ENCODE peak calls at places on chromosome 4, in eight cellular contexts. One of them, this sample, is unnamed.

GRCh38 chr4:143163618-143164017 is 21.1 kb upstream of the USP38 start:
- DNase-seq in neural progenitor cell: no peak
- DNase-seq in BE2C: no peak
- DNase-seq in endodermal cell: no peak
- DNase-seq in cardiac muscle cell: no peak
- DNase-seq in left lung: no peak
- DNase-seq in fibroblast of lung: peak; percentile 26
- DNase-seq in PC-3: no peak
- DNase-seq in this sample: no peak

GRCh38 chr4:121252224-121252806 is 88.2 kb upstream of the TNIP3 start:
- DNase-seq in neural progenitor cell: peak; percentile 88
- DNase-seq in BE2C: peak; percentile 75
- DNase-seq in endodermal cell: peak; percentile 90
- DNase-seq in cardiac muscle cell: peak; percentile 79
- DNase-seq in left lung: no peak
- DNase-seq in fibroblast of lung: peak; percentile 49
- DNase-seq in PC-3: peak; percentile 75
- DNase-seq in this sample: peak; percentile 37

GRCh38 chr4:113071811-113072210 is 22.4 kb downstream of the ANK2 start:
- DNase-seq in neural progenitor cell: no peak
- DNase-seq in BE2C: peak; percentile 68
- DNase-seq in endodermal cell: no peak
- DNase-seq in cardiac muscle cell: no peak
- DNase-seq in left lung: no peak
- DNase-seq in fibroblast of lung: no peak
- DNase-seq in PC-3: no peak
- DNase-seq in this sample: no peak

GRCh38 chr4:60313616-60314015 is 886.5 kb upstream of the ADGRL3 start:
- DNase-seq in neural progenitor cell: no peak
- DNase-seq in BE2C: no peak
- DNase-seq in endodermal cell: no peak
- DNase-seq in cardiac muscle cell: no peak
- DNase-seq in left lung: no peak
- DNase-seq in fibroblast of lung: peak; percentile 25
- DNase-seq in PC-3: no peak
- DNase-seq in this sample: no peak

GRCh38 chr4:39446842-39447573 is 11.7 kb downstream of the RPL9 start:
- DNase-seq in neural progenitor cell: peak; percentile 49
- DNase-seq in BE2C: no peak
- DNase-seq in endodermal cell: peak; percentile 91
- DNase-seq in cardiac muscle cell: peak; percentile 31
- DNase-seq in left lung: peak; percentile 90
- DNase-seq in fibroblast of lung: peak; percentile 59
- DNase-seq in PC-3: peak; percentile 18
- DNase-seq in this sample: no peak

GRCh38 chr4:156799121-156799589 is 172.4 kb downstream of the PDGFC start:
- DNase-seq in neural progenitor cell: no peak
- DNase-seq in BE2C: no peak
- DNase-seq in endodermal cell: no peak
- DNase-seq in cardiac muscle cell: no peak
- DNase-seq in left lung: no peak
- DNase-seq in fibroblast of lung: peak; percentile 57
- DNase-seq in PC-3: peak; percentile 48
- DNase-seq in this sample: no peak

GRCh38 chr4:62670509-62670908 is 1470.4 kb downstream of the ADGRL3 start:
- DNase-seq in neural progenitor cell: no peak
- DNase-seq in BE2C: peak; percentile 8
- DNase-seq in endodermal cell: no peak
- DNase-seq in cardiac muscle cell: peak; percentile 56
- DNase-seq in left lung: no peak
- DNase-seq in fibroblast of lung: peak; percentile 20
- DNase-seq in PC-3: no peak
- DNase-seq in this sample: no peak

GRCh38 chr4:168923526-168924194 is 86.4 kb downstream of the CBR4 start:
- DNase-seq in neural progenitor cell: peak; percentile 82
- DNase-seq in BE2C: peak; percentile 80
- DNase-seq in endodermal cell: peak; percentile 85
- DNase-seq in cardiac muscle cell: peak; percentile 75
- DNase-seq in left lung: no peak
- DNase-seq in fibroblast of lung: peak; percentile 73
- DNase-seq in PC-3: peak; percentile 74
- DNase-seq in this sample: peak; percentile 46

GRCh38 chr4:15457401-15458201 is 12.1 kb upstream of the CC2D2A start:
- DNase-seq in neural progenitor cell: peak; percentile 46
- DNase-seq in BE2C: no peak
- DNase-seq in endodermal cell: no peak
- DNase-seq in cardiac muscle cell: peak; percentile 64
- DNase-seq in left lung: no peak
- DNase-seq in fibroblast of lung: peak; percentile 69
- DNase-seq in PC-3: peak; percentile 46
- DNase-seq in this sample: peak; percentile 42

GRCh38 chr4:114922582-114922912 is 190.9 kb downstream of the NDST4 start:
- DNase-seq in neural progenitor cell: no peak
- DNase-seq in BE2C: no peak
- DNase-seq in endodermal cell: no peak
- DNase-seq in cardiac muscle cell: no peak
- DNase-seq in left lung: no peak
- DNase-seq in fibroblast of lung: no peak
- DNase-seq in PC-3: no peak
- DNase-seq in this sample: no peak

GRCh38 chr4:147513051-147513450 is 32.2 kb downstream of the EDNRA start:
- DNase-seq in neural progenitor cell: no peak
- DNase-seq in BE2C: no peak
- DNase-seq in endodermal cell: no peak
- DNase-seq in cardiac muscle cell: no peak
- DNase-seq in left lung: no peak
- DNase-seq in fibroblast of lung: peak; percentile 59
- DNase-seq in PC-3: no peak
- DNase-seq in this sample: no peak

GRCh38 chr4:189374176-189374575 is 566.5 kb upstream of the FRG1 start:
- DNase-seq in neural progenitor cell: no peak
- DNase-seq in BE2C: no peak
- DNase-seq in endodermal cell: no peak
- DNase-seq in cardiac muscle cell: no peak
- DNase-seq in left lung: no peak
- DNase-seq in fibroblast of lung: no peak
- DNase-seq in PC-3: no peak
- DNase-seq in this sample: no peak

GRCh38 chr4:82833696-82834313 is 35.2 kb upstream of the SCD5 start:
- DNase-seq in neural progenitor cell: no peak
- DNase-seq in BE2C: no peak
- DNase-seq in endodermal cell: no peak
- DNase-seq in cardiac muscle cell: no peak
- DNase-seq in left lung: no peak
- DNase-seq in fibroblast of lung: peak; percentile 88
- DNase-seq in PC-3: peak; percentile 68
- DNase-seq in this sample: no peak

GRCh38 chr4:128450326-128451120 is 162.9 kb upstream of the PGRMC2 start:
- DNase-seq in neural progenitor cell: no peak
- DNase-seq in BE2C: no peak
- DNase-seq in endodermal cell: no peak
- DNase-seq in cardiac muscle cell: no peak
- DNase-seq in left lung: no peak
- DNase-seq in fibroblast of lung: peak; percentile 38
- DNase-seq in PC-3: no peak
- DNase-seq in this sample: no peak

GRCh38 chr4:182306792-182307507 is 63.7 kb downstream of the TENM3 start:
- DNase-seq in neural progenitor cell: no peak
- DNase-seq in BE2C: no peak
- DNase-seq in endodermal cell: no peak
- DNase-seq in cardiac muscle cell: no peak
- DNase-seq in left lung: no peak
- DNase-seq in fibroblast of lung: peak; percentile 52
- DNase-seq in PC-3: no peak
- DNase-seq in this sample: no peak

GRCh38 chr4:169045862-169046584 is 36.0 kb upstream of the CBR4 start:
- DNase-seq in neural progenitor cell: peak; percentile 63
- DNase-seq in BE2C: no peak
- DNase-seq in endodermal cell: peak; percentile 62
- DNase-seq in cardiac muscle cell: peak; percentile 83
- DNase-seq in left lung: no peak
- DNase-seq in fibroblast of lung: no peak
- DNase-seq in PC-3: no peak
- DNase-seq in this sample: no peak

GRCh38 chr4:72110886-72111285 is 79.1 kb downstream of the NPFFR2 start:
- DNase-seq in neural progenitor cell: no peak
- DNase-seq in BE2C: no peak
- DNase-seq in endodermal cell: no peak
- DNase-seq in cardiac muscle cell: no peak
- DNase-seq in left lung: no peak
- DNase-seq in fibroblast of lung: peak; percentile 53
- DNase-seq in PC-3: peak; percentile 83
- DNase-seq in this sample: no peak

GRCh38 chr4:41696131-41696530 is 52.4 kb downstream of the PHOX2B start:
- DNase-seq in neural progenitor cell: no peak
- DNase-seq in BE2C: no peak
- DNase-seq in endodermal cell: no peak
- DNase-seq in cardiac muscle cell: no peak
- DNase-seq in left lung: no peak
- DNase-seq in fibroblast of lung: no peak
- DNase-seq in PC-3: no peak
- DNase-seq in this sample: no peak

GRCh38 chr4:57114973-57115372 is 4.8 kb upstream of the IGFBP7 start:
- DNase-seq in neural progenitor cell: no peak
- DNase-seq in BE2C: no peak
- DNase-seq in endodermal cell: no peak
- DNase-seq in cardiac muscle cell: no peak
- DNase-seq in left lung: no peak
- DNase-seq in fibroblast of lung: peak; percentile 96
- DNase-seq in PC-3: no peak
- DNase-seq in this sample: no peak

GRCh38 chr4:113312529-113312928 is 263.1 kb downstream of the ANK2 start:
- DNase-seq in neural progenitor cell: no peak
- DNase-seq in BE2C: no peak
- DNase-seq in endodermal cell: no peak
- DNase-seq in cardiac muscle cell: no peak
- DNase-seq in left lung: no peak
- DNase-seq in fibroblast of lung: no peak
- DNase-seq in PC-3: no peak
- DNase-seq in this sample: no peak

DNA sequence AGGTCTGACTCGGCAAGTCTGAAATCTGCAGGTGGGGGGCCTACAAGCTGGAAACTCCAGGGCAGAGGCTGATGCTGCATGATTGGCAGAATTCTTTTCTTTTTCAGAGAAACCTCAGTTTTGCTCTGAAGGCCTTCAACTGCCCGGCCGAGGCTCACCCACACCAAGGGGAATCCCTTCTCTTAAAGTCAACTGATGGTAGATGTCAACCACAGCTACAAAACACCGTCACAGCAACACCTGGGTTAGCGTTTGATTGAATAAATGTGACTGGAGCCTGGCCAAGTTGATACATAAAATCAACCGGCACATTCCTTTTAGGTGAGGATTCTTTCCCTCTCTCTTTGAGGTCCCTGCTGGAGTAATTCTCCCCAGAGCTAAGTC is 15.2 kb upstream of the KIAA0232 start:
- DNase-seq in neural progenitor cell: no peak
- DNase-seq in BE2C: no peak
- DNase-seq in endodermal cell: peak; percentile 29
- DNase-seq in cardiac muscle cell: no peak
- DNase-seq in left lung: no peak
- DNase-seq in fibroblast of lung: peak; percentile 35
- DNase-seq in PC-3: peak; percentile 68
- DNase-seq in this sample: no peak
- H3K4me1 ChIP-seq in neural progenitor cell: peaks cover 3% of the 10 kb centered on the region
- H3K4me1 ChIP-seq in BE2C: no peaks in the 10 kb centered on the region
- H3K4me1 ChIP-seq in endodermal cell: peaks cover 7% of the 10 kb centered on the region
- H3K4me1 ChIP-seq in cardiac muscle cell: no peaks in the 10 kb centered on the region
- H3K4me1 ChIP-seq in left lung: no peaks in the 10 kb centered on the region
- H3K4me1 ChIP-seq in fibroblast of lung: peaks cover 2% of the 10 kb centered on the region
- H3K4me1 ChIP-seq in PC-3: peaks cover 35% of the 10 kb centered on the region
- H3K4me1 ChIP-seq in this sample: peaks cover 14% of the 10 kb centered on the region

DNA sequence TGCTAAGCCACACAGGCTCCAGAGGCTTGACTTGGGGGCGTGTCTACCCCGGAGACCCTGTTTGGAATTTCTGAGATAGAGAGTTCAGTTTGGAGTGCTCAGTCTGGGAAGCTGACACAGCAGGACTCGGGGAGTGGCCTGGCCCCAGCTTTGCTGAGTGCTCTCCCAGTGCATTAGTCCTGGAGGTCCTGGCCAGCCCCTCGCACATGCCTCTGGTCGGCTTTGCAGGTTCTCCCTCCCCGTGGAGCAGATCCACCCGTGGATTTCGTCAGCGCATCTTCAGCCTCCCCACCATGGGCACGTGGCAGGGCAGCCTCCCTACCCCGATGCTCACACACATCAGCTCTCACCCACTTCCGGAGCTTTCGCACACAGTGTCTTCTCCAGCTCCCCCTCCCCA is 65.2 kb downstream of the PSAPL1 start:
- DNase-seq in neural progenitor cell: no peak
- DNase-seq in BE2C: no peak
- DNase-seq in endodermal cell: no peak
- DNase-seq in cardiac muscle cell: no peak
- DNase-seq in left lung: no peak
- DNase-seq in fibroblast of lung: no peak
- DNase-seq in PC-3: no peak
- DNase-seq in this sample: no peak
- H3K4me1 ChIP-seq in neural progenitor cell: peaks cover 4% of the 10 kb centered on the region
- H3K4me1 ChIP-seq in BE2C: peaks cover 9% of the 10 kb centered on the region
- H3K4me1 ChIP-seq in endodermal cell: no peaks in the 10 kb centered on the region
- H3K4me1 ChIP-seq in cardiac muscle cell: no peaks in the 10 kb centered on the region
- H3K4me1 ChIP-seq in left lung: no peaks in the 10 kb centered on the region
- H3K4me1 ChIP-seq in fibroblast of lung: no peaks in the 10 kb centered on the region
- H3K4me1 ChIP-seq in PC-3: no peaks in the 10 kb centered on the region
- H3K4me1 ChIP-seq in this sample: no peaks in the 10 kb centered on the region

DNA sequence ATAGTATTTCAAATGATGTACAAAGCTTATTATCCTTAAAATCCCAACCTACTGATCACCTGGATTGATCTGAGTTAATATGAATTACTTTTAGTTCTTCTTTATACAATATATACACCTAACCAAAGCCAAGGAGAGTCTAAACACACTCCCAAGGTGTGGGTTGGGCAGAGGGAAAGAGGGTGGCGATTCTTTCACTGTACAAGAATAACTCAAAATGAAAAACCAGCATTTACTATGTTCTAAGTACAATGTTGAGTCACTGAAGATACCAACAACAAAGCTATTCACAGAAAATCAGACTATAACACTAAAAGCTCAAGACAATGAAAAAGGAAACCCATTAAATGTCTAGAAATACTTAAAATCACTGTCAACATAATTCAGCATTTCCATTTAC is 46.6 kb downstream of the ANKRD17 start:
- DNase-seq in neural progenitor cell: no peak
- DNase-seq in BE2C: no peak
- DNase-seq in endodermal cell: no peak
- DNase-seq in cardiac muscle cell: no peak
- DNase-seq in left lung: no peak
- DNase-seq in fibroblast of lung: no peak
- DNase-seq in PC-3: no peak
- DNase-seq in this sample: no peak
- H3K4me1 ChIP-seq in neural progenitor cell: no peaks in the 10 kb centered on the region
- H3K4me1 ChIP-seq in BE2C: no peaks in the 10 kb centered on the region
- H3K4me1 ChIP-seq in endodermal cell: no peaks in the 10 kb centered on the region
- H3K4me1 ChIP-seq in cardiac muscle cell: no peaks in the 10 kb centered on the region
- H3K4me1 ChIP-seq in left lung: peaks cover 11% of the 10 kb centered on the region
- H3K4me1 ChIP-seq in fibroblast of lung: no peaks in the 10 kb centered on the region
- H3K4me1 ChIP-seq in PC-3: peaks cover 5% of the 10 kb centered on the region
- H3K4me1 ChIP-seq in this sample: peaks cover 12% of the 10 kb centered on the region

GRCh38 chr4:100557306-100557705 is 39.5 kb upstream of the EMCN start:
- DNase-seq in neural progenitor cell: no peak
- DNase-seq in BE2C: no peak
- DNase-seq in endodermal cell: no peak
- DNase-seq in cardiac muscle cell: no peak
- DNase-seq in left lung: no peak
- DNase-seq in fibroblast of lung: no peak
- DNase-seq in PC-3: no peak
- DNase-seq in this sample: no peak

GRCh38 chr4:100555791-100556190 is 38.0 kb upstream of the EMCN start:
- DNase-seq in neural progenitor cell: no peak
- DNase-seq in BE2C: no peak
- DNase-seq in endodermal cell: no peak
- DNase-seq in cardiac muscle cell: no peak
- DNase-seq in left lung: no peak
- DNase-seq in fibroblast of lung: peak; percentile 3
- DNase-seq in PC-3: no peak
- DNase-seq in this sample: no peak
- H3K4me1 ChIP-seq in neural progenitor cell: no peaks in the 10 kb centered on the region
- H3K4me1 ChIP-seq in BE2C: no peaks in the 10 kb centered on the region
- H3K4me1 ChIP-seq in endodermal cell: no peaks in the 10 kb centered on the region
- H3K4me1 ChIP-seq in cardiac muscle cell: no peaks in the 10 kb centered on the region
- H3K4me1 ChIP-seq in left lung: no peaks in the 10 kb centered on the region
- H3K4me1 ChIP-seq in fibroblast of lung: no peaks in the 10 kb centered on the region
- H3K4me1 ChIP-seq in PC-3: no peaks in the 10 kb centered on the region
- H3K4me1 ChIP-seq in this sample: no peaks in the 10 kb centered on the region